ENCODE peak calls at places on chromosomes 4 and X, in five cellular contexts. A, D, R, Z and K are unnamed samples.
A peak's percentile ranks its signal among the peaks of the same experiment; 100 is the strongest.

GRCh38 chr4:99324978-99325377 is 3.8 kb upstream of the ADH1B start:
- DNase-seq in D (peak; percentile 95), R (peak; percentile 59), Z (no peak), A (no peak), K (no peak)

GRCh38 chr4:182770259-182770968 is 146.8 kb downstream of the DCTD start:
- DNase-seq in A (no peak), D (no peak), R (no peak), Z (no peak), K (no peak)

GRCh38 chrX:139831689-139832456 is 101.0 kb downstream of the ATP11C start:
- DNase-seq in A (peak; percentile 28), D (peak; percentile 86), R (peak; percentile 54), Z (peak; percentile 67), K (peak; percentile 38)

GRCh38 chrX:111568356-111568755 is 56.9 kb downstream of the SERTM2 start:
- DNase-seq in Z (peak; percentile 2), R (no peak), A (peak; percentile 18), D (peak; percentile 16), K (no peak)

GRCh38 chrX:140480765-140481164 is 24.1 kb downstream of the SOX3 start:
- DNase-seq in D (no peak), A (no peak), R (peak; percentile 85), Z (no peak), K (no peak)

GRCh38 chrX:155874571-155875244 is 6.4 kb upstream of the VAMP7 start:
- DNase-seq in R (no peak), Z (no peak), A (no peak), D (peak; percentile 32), K (no peak)

GRCh38 chr4:17081157-17081556 is 182.7 kb upstream of the LDB2 start:
- DNase-seq in D (no peak), A (no peak), Z (no peak), R (no peak), K (no peak)

GRCh38 chrX:13721371-13721770 is 13.0 kb downstream of the TRAPPC2 start:
- DNase-seq in Z (peak; percentile 10), R (no peak), A (peak; percentile 73), D (no peak), K (no peak)

GRCh38 chr4:120088507-120088906 is 21.9 kb upstream of the MAD2L1 start:
- DNase-seq in R (no peak), D (no peak), A (peak; percentile 6), Z (no peak), K (no peak)

GRCh38 chr4:149292422-149293055 is 523.1 kb downstream of the IQCM start:
- DNase-seq in Z (no peak), A (no peak), R (no peak), D (peak; percentile 18), K (no peak)

GRCh38 chr4:4364061-4364460 is 22.8 kb upstream of the NSG1 start:
- DNase-seq in A (no peak), R (no peak), D (no peak), Z (no peak), K (no peak)

GRCh38 chrX:39688219-39688575 is 409.6 kb downstream of the BCOR start:
- DNase-seq in Z (no peak), A (no peak), R (no peak), D (no peak), K (no peak)

GRCh38 chr4:35608205-35608604 is 636.1 kb downstream of the ARAP2 start:
- DNase-seq in A (no peak), D (no peak), R (no peak), Z (no peak), K (no peak)

GRCh38 chr4:152454398-152455011 is 81.4 kb downstream of the FBXW7 start:
- DNase-seq in R (peak; percentile 45), A (peak; percentile 43), D (peak; percentile 51), Z (peak; percentile 53), K (no peak)

GRCh38 chr4:28378109-28378830 is 1517.6 kb downstream of the STIM2 start:
- DNase-seq in R (no peak), Z (no peak), D (no peak), A (no peak), K (no peak)

GRCh38 chrX:137313627-137314026 is 252.3 kb upstream of the ZIC3 start:
- DNase-seq in R (no peak), A (no peak), D (no peak), Z (no peak), K (peak; percentile 1)

GRCh38 chr4:184286346-184286745 is 68.7 kb upstream of the ENPP6 start:
- DNase-seq in Z (no peak), R (no peak), A (no peak), D (peak; percentile 58), K (no peak)

GRCh38 chr4:82989567-82990429 is 20.8 kb downstream of the LIN54 start:
- DNase-seq in D (peak; percentile 15), R (peak; percentile 41), Z (no peak), A (no peak), K (peak; percentile 57)

GRCh38 chr4:94649381-94650128 is 108.2 kb upstream of the BMPR1B start:
- DNase-seq in A (peak; percentile 15), R (no peak), Z (no peak), D (peak; percentile 69), K (no peak)

GRCh38 chr4:71404049-71404448 is 65.2 kb downstream of the SLC4A4 start:
- DNase-seq in D (no peak), Z (peak; percentile 15), A (peak; percentile 21), R (no peak), K (no peak)

GRCh38 chrX:74535633-74536141 is 78.7 kb downstream of the RLIM start:
- DNase-seq in Z (peak; percentile 66), A (peak; percentile 71), D (peak; percentile 64), R (peak; percentile 48), K (peak; percentile 30)

GRCh38 chrX:7139202-7140081 is 8.1 kb upstream of the STS start:
- DNase-seq in R (peak; percentile 87), Z (peak; percentile 39), D (peak; percentile 31), A (peak; percentile 38), K (no peak)

GRCh38 chrX:135596495-135596894 is 76.0 kb downstream of the INTS6L start:
- DNase-seq in D (peak; percentile 45), R (peak; percentile 1), A (no peak), Z (peak; percentile 58), K (peak; percentile 27)

GRCh38 chr4:12595489-12595888 is 888.7 kb downstream of the RAB28 start:
- DNase-seq in R (no peak), A (no peak), Z (no peak), D (no peak), K (no peak)

GRCh38 chrX:41655631-41656030 is 33.1 kb upstream of the GPR34 start:
- DNase-seq in R (no peak), Z (peak; percentile 88), D (no peak), A (peak; percentile 60), K (no peak)

GRCh38 chr4:162475221-162475620 is 311.4 kb upstream of the FSTL5 start:
- DNase-seq in D (no peak), A (no peak), R (peak; percentile 55), Z (no peak), K (no peak)

GRCh38 chr4:152849350-152849749 is 69.6 kb downstream of the ARFIP1 start:
- DNase-seq in Z (no peak), D (no peak), A (peak; percentile 88), R (no peak), K (no peak)

GRCh38 chr4:169410839-169411770 is 140.3 kb upstream of the SH3RF1 start:
- DNase-seq in D (peak; percentile 54), R (peak; percentile 79), A (peak; percentile 25), Z (peak; percentile 31), K (peak; percentile 94)

GRCh38 chrX:74602142-74602541 is 12.3 kb downstream of the RLIM start:
- DNase-seq in Z (no peak), A (no peak), D (no peak), R (no peak), K (no peak)

GRCh38 chr4:11354531-11354930 is 74.2 kb downstream of the HS3ST1 start:
- DNase-seq in Z (no peak), A (no peak), D (peak; percentile 15), R (no peak), K (no peak)

GRCh38 chr4:54076673-54077072 is 12.3 kb upstream of the CHIC2 start:
- DNase-seq in R (no peak), Z (peak; percentile 63), D (no peak), A (no peak), K (no peak)

GRCh38 chr4:2931765-2932560 is 31.2 kb downstream of the NOP14 start:
- DNase-seq in A (no peak), Z (no peak), D (no peak), R (no peak), K (peak; percentile 89)
- H3K4me3 ChIP-seq in A (no peak overlapping the region), Z (no peak overlapping the region), D (no peak overlapping the region), R (no peak overlapping the region), K (peak overlapping the region; percentile 71)

DNA sequence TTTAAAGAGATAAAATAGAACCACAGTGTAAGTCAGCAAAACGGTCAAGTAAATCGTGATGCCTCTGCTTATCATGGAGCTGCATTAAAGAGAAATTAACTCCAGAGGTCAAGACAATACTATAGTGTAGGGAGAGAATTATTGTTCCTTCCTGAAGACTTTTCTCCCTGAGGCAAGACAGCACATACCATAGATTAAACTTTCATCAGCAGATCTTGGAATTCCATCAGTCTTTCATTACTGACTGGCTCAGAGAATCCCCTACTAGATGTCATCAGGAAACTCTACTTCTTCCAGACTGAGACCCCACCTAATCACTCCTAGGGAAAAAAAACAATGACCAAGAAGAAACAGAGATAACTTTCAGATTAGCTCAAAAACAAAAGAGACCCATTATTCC is 131.3 kb downstream of the NSUN7 start:
- DNase-seq in Z (no peak), A (no peak), D (no peak), R (no peak), K (no peak)
- TF ChIP-seq CTCF in Z (no peak), A (no peak), D (no peak), R (no peak), K (no peak)

DNA sequence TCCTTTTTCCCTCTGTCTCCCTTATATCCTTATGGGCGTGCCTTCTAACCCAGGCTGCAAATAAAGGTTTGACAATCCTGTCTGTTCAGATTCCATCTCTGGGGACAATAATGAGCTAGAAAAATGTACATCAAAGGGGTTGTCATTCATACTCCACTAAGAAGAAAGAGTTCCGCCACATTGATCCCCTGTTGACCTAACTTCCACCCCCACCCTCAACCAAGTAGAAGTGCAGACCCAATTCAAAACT is 541 bp upstream of the GABRA3 start:
- DNase-seq in Z (no peak), A (no peak), R (no peak), D (no peak), K (no peak)
- H3K4me3 ChIP-seq in Z (no peak overlapping the region), A (no peak overlapping the region), R (no peak overlapping the region), D (no peak overlapping the region), K (no peak overlapping the region)

GRCh38 chrX:53242310-53242709 is 17.3 kb upstream of the KDM5C start:
- DNase-seq in A (no peak), D (no peak), R (no peak), Z (no peak), K (no peak)

GRCh38 chrX:53246231-53246630 is 21.2 kb upstream of the KDM5C start:
- DNase-seq in A (no peak), Z (no peak), R (no peak), D (no peak), K (no peak)

GRCh38 chrX:53247928-53248327 is 22.9 kb upstream of the KDM5C start:
- DNase-seq in A (peak; percentile 40), D (no peak), Z (peak; percentile 44), R (no peak), K (no peak)

GRCh38 chrX:53241558-53241957 is 16.6 kb upstream of the KDM5C start:
- DNase-seq in D (no peak), A (no peak), R (no peak), Z (no peak), K (no peak)

DNA sequence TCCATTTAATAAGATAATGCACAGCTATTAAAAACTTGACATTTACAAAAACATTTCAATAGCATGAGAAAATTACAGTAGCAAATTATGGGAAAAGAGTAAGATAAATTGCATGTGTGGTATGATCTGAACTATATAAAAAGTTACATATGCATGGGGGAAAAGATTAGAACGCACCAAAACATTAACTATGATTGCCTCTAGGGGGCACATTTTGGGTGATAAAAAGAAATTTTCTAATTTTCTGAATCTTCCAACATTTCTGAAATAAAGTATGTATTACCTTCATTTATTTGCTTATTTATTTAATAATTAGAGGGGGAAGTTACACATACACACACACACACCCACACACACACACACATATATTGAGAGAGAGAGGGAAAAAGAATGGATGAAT is 19.6 kb upstream of the KDM5C start:
- DNase-seq in R (no peak), Z (peak; percentile 22), A (no peak), D (no peak), K (no peak)
- TF ChIP-seq CTCF in R (peak; percentile 49), Z (peak; percentile 62), A (no peak), D (peak; percentile 38), K (no peak)